ENCODE peak calls at places on chromosomes 3 and 15, in eight cellular contexts. N is CD8-positive, alpha-beta memory T cell; O is left lung; X is A549; Z is adrenal gland; L is left ventricle myocardium inferior; U is astrocyte; J is CD4-positive, alpha-beta memory T cell. B is an unnamed sample.
A peak's percentile ranks its signal among the peaks of the same experiment; 100 is the strongest.

GRCh38 chr3:138974467-138974866 is 27.4 kb downstream of the FOXL2NB start:
- DNase-seq in N (no peak), O (no peak), X (no peak), Z (no peak), L (no peak), U (no peak), J (no peak), B (no peak)

GRCh38 chr3:137709011-137709601 is 55.0 kb upstream of the SOX14 start:
- DNase-seq in N (no peak), O (no peak), X (peak; percentile 6), Z (no peak), L (no peak), U (no peak), J (no peak), B (no peak)

GRCh38 chr3:131218196-131218595 is 163.4 kb upstream of the NUDT16 start:
- DNase-seq in N (no peak), O (no peak), X (no peak), Z (no peak), L (no peak), U (peak; percentile 93), J (no peak), B (no peak)

GRCh38 chr3:194811118-194811517 is 125.4 kb downstream of the FAM43A start:
- DNase-seq in N (no peak), O (no peak), X (no peak), Z (no peak), L (no peak), U (no peak), J (no peak), B (no peak)

GRCh38 chr15:52256366-52256765 is 39.2 kb downstream of the MYO5C start:
- DNase-seq in N (peak; percentile 83), O (peak; percentile 58), X (peak; percentile 86), Z (peak; percentile 43), L (peak; percentile 46), U (peak; percentile 65), J (peak; percentile 76), B (peak; percentile 65)

GRCh38 chr3:135503429-135504083 is 462.0 kb upstream of the PPP2R3A start:
- DNase-seq in N (no peak), O (peak; percentile 36), X (peak; percentile 36), Z (peak; percentile 77), L (peak; percentile 42), U (peak; percentile 39), J (no peak), B (no peak)

GRCh38 chr15:79091204-79091867 is 756 bp upstream of the RASGRF1 start:
- DNase-seq in N (no peak), O (no peak), X (peak; percentile 47), Z (no peak), L (no peak), U (no peak), J (no peak), B (no peak)

GRCh38 chr3:28376424-28376823 is 27.8 kb upstream of the AZI2 start:
- DNase-seq in N (no peak), O (no peak), X (no peak), Z (peak; percentile 40), L (no peak), U (peak; percentile 39), J (no peak), B (no peak)

GRCh38 chr3:20185364-20185732 is 658 bp downstream of the SGO1 start:
- DNase-seq in N (peak; percentile 56), O (no peak), X (no peak), Z (no peak), L (no peak), U (peak; percentile 6), J (peak; percentile 36), B (no peak)

GRCh38 chr3:52446631-52447511 is 2.0 kb upstream of the SEMA3G start:
- DNase-seq in N (peak; percentile 79), O (no peak), X (no peak), Z (no peak), L (peak; percentile 60), U (no peak), J (peak; percentile 68), B (peak; percentile 47)

GRCh38 chr3:20108869-20109268 is 68.6 kb downstream of the KAT2B start:
- DNase-seq in N (no peak), O (no peak), X (no peak), Z (no peak), L (no peak), U (no peak), J (no peak), B (no peak)

GRCh38 chr15:71634820-71635219 is 175.5 kb upstream of the NR2E3 start:
- DNase-seq in N (no peak), O (no peak), X (no peak), Z (no peak), L (no peak), U (peak; percentile 66), J (no peak), B (no peak)

GRCh38 chr3:127184870-127185216 is 8.1 kb upstream of the PRR23E start:
- DNase-seq in N (no peak), O (no peak), X (no peak), Z (no peak), L (no peak), U (no peak), J (no peak), B (no peak)

GRCh38 chr15:92421980-92422379 is 28.3 kb downstream of the ST8SIA2 start:
- DNase-seq in N (no peak), O (no peak), X (no peak), Z (no peak), L (no peak), U (peak; percentile 55), J (no peak), B (no peak)

GRCh38 chr15:78565951-78566774 is 843 bp downstream of the CHRNA5 start:
- DNase-seq in N (no peak), O (no peak), X (peak; percentile 76), Z (no peak), L (no peak), U (peak; percentile 9), J (peak; percentile 2), B (no peak)

GRCh38 chr3:133943639-133944131 is 48.0 kb upstream of the RAB6B start:
- DNase-seq in N (no peak), O (peak; percentile 46), X (peak; percentile 46), Z (no peak), L (no peak), U (peak; percentile 99), J (no peak), B (no peak)

GRCh38 chr3:100761211-100761921 is 52.1 kb downstream of the TFG start:
- DNase-seq in N (no peak), O (no peak), X (no peak), Z (no peak), L (no peak), U (no peak), J (no peak), B (no peak)

DNA sequence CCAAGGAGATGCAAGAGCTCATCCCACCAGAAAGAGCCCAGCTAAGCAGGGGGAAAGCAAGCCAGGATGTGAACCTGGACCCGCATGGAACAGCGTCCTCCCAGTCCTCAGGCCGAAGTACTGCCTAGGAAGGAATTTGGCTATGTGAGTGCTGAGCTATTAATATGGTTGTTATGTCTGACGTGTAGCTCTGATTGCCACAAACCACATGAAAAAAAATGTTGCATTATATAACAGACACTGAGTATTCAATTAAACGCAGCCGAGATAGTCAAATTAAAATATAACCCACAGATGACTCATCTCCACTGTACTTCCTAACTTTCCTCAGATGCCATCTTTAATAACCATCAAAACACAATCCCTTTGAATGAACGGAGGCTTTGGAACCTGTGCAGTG is 111.1 kb downstream of the GABRB3 start:
- DNase-seq in N (no peak), O (no peak), X (no peak), Z (no peak), L (no peak), U (no peak), J (no peak), B (no peak)
- H3K9me3 ChIP-seq in N (no peaks in the 10 kb centered on the region), O (no peaks in the 10 kb centered on the region), X (no peaks in the 10 kb centered on the region), Z (no peaks in the 10 kb centered on the region), L (no peaks in the 10 kb centered on the region), U (no peaks in the 10 kb centered on the region), J (no peaks in the 10 kb centered on the region), B (no peaks in the 10 kb centered on the region)

GRCh38 chr15:20376872-20377271 is 164.7 kb downstream of the GOLGA6L6 start:
- DNase-seq in N (no peak), O (no peak), X (no peak), Z (no peak), L (no peak), U (no peak), J (no peak), B (no peak)
- H3K9me3 ChIP-seq in N (no peaks in the 10 kb centered on the region), O (no peaks in the 10 kb centered on the region), X (peaks cover 14% of the 10 kb centered on the region), Z (no peaks in the 10 kb centered on the region), L (peaks cover 8% of the 10 kb centered on the region), U (peaks cover 8% of the 10 kb centered on the region), J (no peaks in the 10 kb centered on the region), B (peaks cover 4% of the 10 kb centered on the region)

GRCh38 chr3:177624523-177625495 is 427.5 kb upstream of the TBL1XR1 start:
- DNase-seq in N (no peak), O (no peak), X (no peak), Z (no peak), L (no peak), U (no peak), J (peak; percentile 58), B (no peak)

GRCh38 chr3:177620073-177620472 is 422.8 kb upstream of the TBL1XR1 start:
- DNase-seq in N (no peak), O (no peak), X (no peak), Z (no peak), L (no peak), U (no peak), J (no peak), B (no peak)

GRCh38 chr3:177618873-177619771 is 421.8 kb upstream of the TBL1XR1 start:
- DNase-seq in N (no peak), O (no peak), X (no peak), Z (no peak), L (no peak), U (peak; percentile 81), J (no peak), B (no peak)

GRCh38 chr3:177622982-177623617 is 425.8 kb upstream of the TBL1XR1 start:
- DNase-seq in N (no peak), O (no peak), X (no peak), Z (no peak), L (no peak), U (no peak), J (no peak), B (no peak)

DNA sequence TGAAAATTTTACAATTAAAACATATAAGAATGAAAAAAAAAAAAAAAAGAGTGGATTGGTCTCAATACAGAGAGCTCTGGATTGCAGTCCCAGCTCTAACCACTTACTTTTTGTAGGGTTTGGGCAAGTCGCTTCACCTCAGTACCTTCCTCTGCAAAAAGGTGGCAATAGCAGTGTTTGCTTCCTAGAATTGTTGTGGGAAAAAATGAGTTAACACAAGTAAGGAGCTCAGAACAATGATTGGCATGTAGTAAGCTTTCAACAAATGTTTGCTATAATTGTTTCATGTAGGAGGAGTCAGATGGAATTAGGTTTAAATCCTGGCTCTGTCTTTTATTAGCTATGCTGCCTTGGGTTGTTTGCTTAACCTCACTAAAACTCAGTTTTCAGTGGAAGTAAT is 425.2 kb upstream of the TBL1XR1 start:
- DNase-seq in N (no peak), O (no peak), X (no peak), Z (no peak), L (no peak), U (no peak), J (no peak), B (no peak)
- H3K9me3 ChIP-seq in N (no peaks in the 10 kb centered on the region), O (no peaks in the 10 kb centered on the region), X (no peaks in the 10 kb centered on the region), Z (no peaks in the 10 kb centered on the region), L (no peaks in the 10 kb centered on the region), U (peaks cover 3% of the 10 kb centered on the region), J (no peaks in the 10 kb centered on the region), B (no peaks in the 10 kb centered on the region)

DNA sequence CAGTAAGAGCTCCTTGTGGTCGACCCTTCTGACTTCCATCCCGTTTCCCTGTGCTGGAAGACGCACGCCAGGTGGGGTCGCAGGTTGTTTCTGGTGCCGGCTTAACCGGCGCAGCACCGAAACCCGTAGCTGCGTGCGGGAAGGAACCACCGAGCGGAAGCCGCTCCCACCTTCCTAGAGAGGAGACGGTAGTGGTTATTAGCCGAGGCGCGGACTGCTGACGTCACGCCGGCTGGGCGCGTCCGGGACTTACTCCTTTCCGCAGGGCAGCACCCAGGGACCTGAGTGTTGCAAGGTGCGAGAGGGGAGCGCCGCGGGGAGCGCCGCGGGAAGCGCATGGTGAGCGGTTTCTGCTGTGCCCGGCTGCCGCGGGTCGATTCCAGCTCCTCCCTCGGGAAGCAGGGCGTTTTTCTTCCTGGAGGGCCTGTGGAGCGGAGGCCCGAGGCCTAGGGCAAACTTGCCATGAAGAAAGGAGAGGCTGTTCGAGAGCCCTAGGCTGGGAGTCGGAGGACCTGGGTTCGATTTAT is at the start of gene ZNF501:
- DNase-seq in N (peak; percentile 87), O (peak; percentile 93), X (no peak), Z (peak; percentile 87), L (peak; percentile 96), U (peak; percentile 89), J (peak; percentile 82), B (peak; percentile 57)
- H3K9me3 ChIP-seq in N (peaks cover 41% of the 10 kb centered on the region), O (peaks cover 6% of the 10 kb centered on the region), X (peaks cover 56% of the 10 kb centered on the region), Z (no peaks in the 10 kb centered on the region), L (peaks cover 93% of the 10 kb centered on the region), U (peaks cover 55% of the 10 kb centered on the region), J (peaks cover 11% of the 10 kb centered on the region), B (peaks cover 29% of the 10 kb centered on the region)